ENCODE peak calls at places on chromosomes 13 and 19, in four cellular contexts. U is hypothalamus, O is H9, A is NCI-H1694 treated with DMSO at 0.1 percent for 48 hours. D is an unnamed sample.

GRCh38 chr19:3366761-3367571 is 583 bp downstream of the NFIC start:
- DNase-seq in U (peak), O (no peak), A (no peak), D (no peak)

GRCh38 chr19:906480-906879 is 6.5 kb downstream of the R3HDM4 start:
- DNase-seq in U (no peak), O (no peak), A (no peak), D (no peak)

GRCh38 chr13:104530741-104531140 is 1464.5 kb upstream of the SLC10A2 start:
- DNase-seq in U (no peak), O (no peak), A (no peak), D (no peak)

GRCh38 chr13:23609414-23610186 is 39.4 kb downstream of the TNFRSF19 start:
- DNase-seq in U (no peak), O (no peak), A (no peak), D (peak)

GRCh38 chr19:18204394-18205179 is 745 bp upstream of the RAB3A start:
- DNase-seq in U (no peak), O (no peak), A (peak), D (no peak)

GRCh38 chr19:58346961-58347929 is 6.0 kb downstream of the A1BG start:
- DNase-seq in U (peak), O (peak), A (peak), D (peak)

GRCh38 chr19:56477429-56478338 is 539 bp upstream of the ZNF667 start:
- DNase-seq in U (peak), O (peak), A (no peak), D (peak)

GRCh38 chr19:10644351-10645007 is 9.7 kb upstream of the ILF3 start:
- DNase-seq in U (peak), O (peak), A (peak), D (peak)

GRCh38 chr13:45278096-45278645 is 62.8 kb downstream of the TPT1 start:
- DNase-seq in U (no peak), O (no peak), A (no peak), D (no peak)

GRCh38 chr13:44755872-44756271 is 179.7 kb upstream of the TSC22D1 start:
- DNase-seq in U (no peak), O (no peak), A (no peak), D (no peak)

GRCh38 chr19:48997972-48998371 is 4.3 kb downstream of the RUVBL2 start:
- DNase-seq in U (no peak), O (peak), A (peak), D (peak)

GRCh38 chr19:2554856-2555255 is 78.9 kb downstream of the GADD45B start:
- DNase-seq in U (no peak), O (no peak), A (no peak), D (no peak)

GRCh38 chr19:15381864-15382263 is 2.3 kb upstream of the AKAP8 start:
- DNase-seq in U (no peak), O (no peak), A (no peak), D (no peak)

GRCh38 chr19:13012690-13013608 is 17.7 kb downstream of the NFIX start:
- DNase-seq in U (no peak), O (peak), A (no peak), D (no peak)

GRCh38 chr13:23386533-23386932 is 47.0 kb downstream of the SACS start:
- DNase-seq in U (no peak), O (no peak), A (no peak), D (no peak)

GRCh38 chr19:56091751-56092546 is 29.1 kb downstream of the ZNF787 start:
- DNase-seq in U (no peak), O (peak), A (no peak), D (no peak)

GRCh38 chr13:42041684-42042035 is 6.8 kb upstream of the DGKH start:
- DNase-seq in U (peak), O (peak), A (no peak), D (no peak)

GRCh38 chr19:44947041-44947581 is 1.3 kb downstream of the APOC2 start:
- DNase-seq in U (no peak), O (no peak), A (no peak), D (no peak)

GRCh38 chr13:51479199-51479523 is 26.3 kb upstream of the INTS6 start:
- DNase-seq in U (no peak), O (no peak), A (no peak), D (no peak)

GRCh38 chr13:64579331-64579730 is 2650.8 kb downstream of the PCDH9 start:
- DNase-seq in U (no peak), O (no peak), A (no peak), D (no peak)

D was measured in DMS 273 treated with DMSO at 0.1 percent for 48 hours.